ENCODE peak calls at places on chromosomes 2 and 18, in four cellular contexts. Z is DND-41, S is osteoblast, V is lung. H is an unnamed sample.

GRCh38 chr18:905307-905947 is 756 bp downstream of the ADCYAP1 start:
- DNase-seq in Z (no peak), S (peak), V (no peak), H (peak)

GRCh38 chr2:100606332-100606731 is 43.5 kb downstream of the PDCL3 start:
- DNase-seq in Z (no peak), S (no peak), V (no peak), H (no peak)

GRCh38 chr18:23498877-23499570 is 4.3 kb upstream of the RMC1 start:
- DNase-seq in Z (peak), S (peak), V (peak), H (peak)

GRCh38 chr18:55402731-55403405 is 185.1 kb downstream of the TCF4 start:
- DNase-seq in Z (no peak), S (no peak), V (no peak), H (no peak)

GRCh38 chr18:23529597-23529996 is 26.3 kb downstream of the RMC1 start:
- DNase-seq in Z (no peak), S (peak), V (no peak), H (no peak)

GRCh38 chr2:112749755-112750559 is 14.5 kb downstream of the CKAP2L start:
- DNase-seq in Z (peak), S (peak), V (peak), H (peak)

GRCh38 chr2:3604207-3604877 is 9.4 kb downstream of the COLEC11 start:
- DNase-seq in Z (no peak), S (no peak), V (no peak), H (peak)

GRCh38 chr18:31498450-31499156 is 626 bp downstream of the DSG2 start:
- DNase-seq in Z (no peak), S (peak), V (no peak), H (no peak)

GRCh38 chr2:6535572-6535971 is 330.1 kb downstream of the CMPK2 start:
- DNase-seq in Z (no peak), S (no peak), V (no peak), H (no peak)

GRCh38 chr2:1132328-1132964 is 181.8 kb downstream of the SNTG2 start:
- DNase-seq in Z (no peak), S (no peak), V (no peak), H (no peak)

GRCh38 chr2:65035544-65035943 is 20.7 kb upstream of the CEP68 start:
- DNase-seq in Z (no peak), S (no peak), V (no peak), H (no peak)

GRCh38 chr2:149315461-149315860 is 14.9 kb upstream of the LYPD6 start:
- DNase-seq in Z (no peak), S (no peak), V (no peak), H (no peak)

GRCh38 chr18:36660311-36660710 is 168.5 kb downstream of the TPGS2 start:
- DNase-seq in Z (no peak), S (no peak), V (no peak), H (no peak)

GRCh38 chr2:37773354-37773753 is 101.9 kb upstream of the CDC42EP3 start:
- DNase-seq in Z (no peak), S (no peak), V (no peak), H (no peak)

GRCh38 chr2:233476651-233477547 is 89.7 kb downstream of the USP40 start:
- DNase-seq in Z (no peak), S (peak), V (peak), H (no peak)

GRCh38 chr2:27075219-27075871 is 3.1 kb upstream of the EMILIN1 start:
- DNase-seq in Z (peak), S (peak), V (peak), H (no peak)

GRCh38 chr2:73043978-73044832 is 27.3 kb downstream of the SFXN5 start:
- DNase-seq in Z (peak), S (no peak), V (no peak), H (no peak)

GRCh38 chr2:8685697-8686358 is 4.0 kb downstream of the ID2 start:
- DNase-seq in Z (peak), S (peak), V (peak), H (peak)

GRCh38 chr18:57980573-57981348 is 63.3 kb upstream of the NEDD4L start:
- DNase-seq in Z (no peak), S (no peak), V (no peak), H (no peak)

GRCh38 chr2:101551489-101551888 is 76.6 kb upstream of the RFX8 start:
- DNase-seq in Z (no peak), S (no peak), V (no peak), H (no peak)

GRCh38 chr2:69138247-69138754 is 125.3 kb downstream of the ANTXR1 start:
- DNase-seq in Z (no peak), S (no peak), V (no peak), H (no peak)

GRCh38 chr2:49251766-49252165 is 97.5 kb upstream of the FSHR start:
- DNase-seq in Z (no peak), S (no peak), V (no peak), H (no peak)

GRCh38 chr2:67169417-67170140 is 227.6 kb upstream of the ETAA1 start:
- DNase-seq in Z (no peak), S (no peak), V (no peak), H (no peak)

GRCh38 chr18:57135705-57136104 is 11.2 kb upstream of the BOD1L2 start:
- DNase-seq in Z (no peak), S (no peak), V (no peak), H (no peak)

GRCh38 chr2:62826141-62826540 is 120.6 kb downstream of the EHBP1 start:
- DNase-seq in Z (no peak), S (no peak), V (no peak), H (no peak)

GRCh38 chr2:10654069-10654468 is 35.7 kb downstream of the NOL10 start:
- DNase-seq in Z (no peak), S (no peak), V (peak), H (no peak)

GRCh38 chr2:33015421-33016142 is 68.8 kb downstream of the LTBP1 start:
- DNase-seq in Z (no peak), S (peak), V (no peak), H (no peak)

DNA sequence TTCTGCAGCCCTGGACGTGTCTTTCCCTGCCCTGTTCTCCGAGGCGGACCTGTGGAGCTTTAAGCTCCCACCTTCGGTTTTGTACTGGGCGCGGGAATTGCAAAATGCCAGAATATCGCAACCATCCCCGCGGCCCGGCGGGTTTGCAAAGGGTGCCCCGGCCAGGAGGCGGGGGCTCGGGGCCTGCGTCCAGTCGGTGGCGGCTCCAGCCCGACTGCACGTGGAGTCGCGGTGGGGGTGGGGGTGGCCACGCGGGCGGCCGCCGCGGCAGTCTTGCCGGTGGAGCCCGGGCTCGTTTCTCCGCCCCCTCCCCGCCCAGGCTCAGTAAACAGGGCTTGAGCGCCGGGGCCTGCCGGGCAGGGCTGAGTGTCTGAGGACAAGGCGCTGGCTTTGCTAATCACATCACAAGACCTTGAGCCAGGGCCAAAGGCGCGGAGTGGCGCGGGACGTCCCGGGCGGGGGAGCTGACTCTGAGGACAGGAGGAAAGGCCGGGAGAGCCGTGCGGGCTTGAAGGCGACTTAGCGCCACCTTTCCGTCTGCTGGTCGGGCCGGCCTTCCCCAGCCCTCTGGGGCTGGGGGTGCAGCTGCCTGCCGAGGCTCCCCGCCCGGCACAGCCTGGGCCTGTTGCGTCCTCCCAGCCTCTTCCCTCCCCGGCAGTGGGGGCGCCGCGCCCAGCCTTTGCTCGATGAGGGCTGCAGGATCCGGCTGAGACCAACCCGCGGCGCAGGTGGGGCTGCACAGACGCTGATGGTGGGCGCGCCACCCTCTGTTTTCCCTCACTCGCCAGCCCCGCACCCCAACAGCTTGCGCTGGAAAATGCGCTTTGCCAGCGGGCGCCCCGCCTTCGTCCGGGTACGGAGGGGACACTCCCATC is 786 bp upstream of the ZFP36L2 start:
- DNase-seq in Z (peak), S (peak), V (peak), H (peak)
- TF ChIP-seq CTCF in Z (no peak), S (peak), V (peak), H (peak)

GRCh38 chr2:119207447-119207846 is 16.2 kb upstream of the STEAP3 start:
- DNase-seq in Z (no peak), S (peak), V (no peak), H (no peak)

GRCh38 chr2:119204525-119204924 is 19.1 kb upstream of the STEAP3 start:
- DNase-seq in Z (no peak), S (no peak), V (no peak), H (no peak)

GRCh38 chr2:119206201-119206600 is 17.4 kb upstream of the STEAP3 start:
- DNase-seq in Z (no peak), S (no peak), V (no peak), H (no peak)

GRCh38 chr2:119202610-119203351 is 20.9 kb upstream of the STEAP3 start:
- DNase-seq in Z (no peak), S (peak), V (no peak), H (no peak)

GRCh38 chr2:119205001-119205669 is 18.5 kb upstream of the STEAP3 start:
- DNase-seq in Z (no peak), S (peak), V (no peak), H (no peak)
- TF ChIP-seq CTCF in Z (no peak), S (no peak), V (no peak), H (no peak)

GRCh38 chr2:30627162-30627561 is 180.1 kb downstream of the CAPN13 start:
- DNase-seq in Z (no peak), S (no peak), V (no peak), H (no peak)

GRCh38 chr2:30620102-30620501 is 173.1 kb downstream of the LCLAT1 start:
- DNase-seq in Z (no peak), S (no peak), V (no peak), H (no peak)

GRCh38 chr2:30622452-30622851 is 175.4 kb downstream of the LCLAT1 start:
- DNase-seq in Z (peak), S (no peak), V (no peak), H (no peak)

GRCh38 chr2:30625600-30626208 is 178.7 kb downstream of the LCLAT1 start:
- DNase-seq in Z (no peak), S (no peak), V (no peak), H (no peak)

GRCh38 chr2:30621836-30622235 is 174.8 kb downstream of the LCLAT1 start:
- DNase-seq in Z (no peak), S (no peak), V (no peak), H (no peak)
- TF ChIP-seq CTCF in Z (no peak), S (no peak), V (no peak), H (no peak)

GRCh38 chr2:44389895-44390294 is 28.1 kb downstream of the CAMKMT start:
- DNase-seq in Z (no peak), S (no peak), V (no peak), H (no peak)
- TF ChIP-seq CTCF in Z (peak), S (peak), V (no peak), H (no peak)

GRCh38 chr18:48527467-48527866 is 11.4 kb upstream of the CTIF start:
- DNase-seq in Z (no peak), S (no peak), V (no peak), H (no peak)
- TF ChIP-seq CTCF in Z (no peak), S (no peak), V (no peak), H (no peak)

DNA sequence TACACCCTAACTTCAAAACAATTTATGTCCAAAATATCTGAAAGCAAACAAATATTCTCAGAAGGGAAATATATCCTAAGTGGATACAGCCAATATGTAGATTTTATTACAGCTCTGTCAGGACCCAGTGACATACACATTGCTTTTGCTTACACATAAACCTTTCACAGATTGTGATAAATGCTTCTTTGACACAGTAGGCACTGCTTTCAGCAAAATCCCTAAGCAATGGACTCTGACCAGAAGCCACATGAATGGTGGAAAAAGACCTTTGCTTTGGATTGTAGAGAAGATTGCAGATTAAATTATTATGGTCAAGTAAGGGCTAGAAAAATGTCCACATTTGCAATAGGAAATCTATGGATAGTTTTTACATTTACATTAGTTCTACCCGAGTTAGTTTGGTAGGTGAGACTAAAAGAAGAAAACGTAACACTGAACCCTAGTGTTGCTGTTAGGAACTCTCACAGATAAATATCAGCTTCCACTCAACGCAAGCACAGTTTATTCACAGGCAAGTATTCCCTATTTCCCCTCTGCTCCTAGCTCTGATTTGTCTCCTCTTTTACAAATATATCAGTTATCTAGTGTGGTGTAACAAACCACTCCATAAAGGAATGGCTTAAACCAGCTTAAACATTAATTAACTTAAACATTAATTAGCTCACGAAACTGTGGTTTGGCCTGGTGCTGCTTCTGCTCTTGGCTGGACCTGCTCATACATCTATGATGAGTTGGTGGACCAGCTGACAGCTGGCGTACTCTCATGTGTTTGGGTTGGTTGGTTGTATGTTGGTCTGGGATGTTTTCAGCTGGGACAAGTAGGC is 23.6 kb upstream of the SERPINE2 start:
- DNase-seq in Z (no peak), S (no peak), V (no peak), H (no peak)
- TF ChIP-seq CTCF in Z (no peak), S (no peak), V (no peak), H (no peak)

DNA sequence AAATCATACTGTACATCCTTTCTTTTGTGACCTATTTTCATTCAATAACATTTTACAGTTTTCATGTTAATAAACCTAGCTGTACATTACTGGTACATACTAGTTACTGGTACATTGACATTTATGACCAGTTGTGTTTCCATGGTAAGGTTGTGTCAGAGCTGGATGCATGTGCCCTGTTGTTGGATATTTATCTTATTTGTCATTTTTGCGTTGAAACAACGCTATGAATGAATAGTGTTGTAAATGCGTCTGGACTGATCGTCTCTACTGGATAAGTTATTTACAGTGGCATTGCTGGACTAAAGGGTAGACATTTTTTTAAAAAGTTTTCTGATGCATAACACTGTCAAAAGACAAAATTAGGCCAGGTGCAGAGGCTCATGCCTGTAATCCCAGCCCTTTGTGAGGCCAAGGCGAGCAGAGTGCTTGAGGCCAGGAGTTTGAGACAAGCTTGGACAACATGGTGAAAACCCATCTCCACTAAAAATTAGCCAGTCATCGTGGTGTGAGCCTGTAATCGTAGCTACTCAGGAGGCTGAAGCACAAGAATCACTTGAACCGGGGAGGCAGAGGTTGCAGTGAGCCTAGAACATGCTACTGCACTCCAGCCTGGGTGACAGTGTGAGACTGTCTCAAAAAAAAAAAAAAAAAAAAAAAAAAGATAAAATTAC is 40.2 kb downstream of the MCFD2 start:
- DNase-seq in Z (no peak), S (no peak), V (no peak), H (no peak)
- TF ChIP-seq CTCF in Z (no peak), S (no peak), V (no peak), H (no peak)

DNA sequence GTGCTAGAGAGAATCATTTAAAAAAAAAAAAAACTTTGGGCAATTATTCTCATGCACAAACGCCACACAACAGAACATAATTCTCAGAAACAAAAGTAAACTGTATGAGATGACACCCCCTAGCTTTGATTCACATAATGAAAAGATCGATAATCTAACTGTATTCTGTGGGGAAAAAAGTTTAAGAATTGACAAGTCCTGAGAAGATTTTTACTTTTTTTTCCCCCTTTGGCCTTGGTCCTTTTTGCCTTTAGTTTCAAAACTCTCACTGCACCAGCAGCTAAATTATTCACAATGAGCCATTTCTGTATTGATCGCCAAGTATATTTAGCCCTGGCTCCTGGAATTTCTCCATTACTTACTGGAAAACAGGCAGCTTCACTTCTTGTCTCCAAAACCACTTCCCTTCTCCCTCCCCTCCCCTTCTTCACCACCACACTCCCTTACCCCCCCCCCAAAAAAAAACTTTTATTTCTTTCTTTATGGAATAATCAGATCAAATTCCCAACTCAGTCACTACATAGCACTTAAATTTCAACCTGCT is 2.0 kb downstream of the IKZF2 start:
- DNase-seq in Z (peak), S (no peak), V (no peak), H (no peak)
- TF ChIP-seq CTCF in Z (peak), S (no peak), V (no peak), H (no peak)